ENCODE peak calls at places on chromosome 20, in seven cellular contexts. A is HFF-Myc, D is stomach, C is fibroblast of pulmonary artery, P is AG09309, S is fibroblast of mammary gland, B is cardiac fibroblast. I is an unnamed sample.

GRCh38 chr20:33947709-33948295 is 45.9 kb upstream of the RALY start:
- DNase-seq in A (peak), D (no peak), C (peak), P (no peak), S (peak), B (peak), I (no peak)

GRCh38 chr20:36526521-36527011 is 14.8 kb upstream of the MYL9 start:
- DNase-seq in A (no peak), D (no peak), C (no peak), P (no peak), S (no peak), B (no peak), I (no peak)

GRCh38 chr20:48458601-48459385 is 369.0 kb downstream of the PREX1 start:
- DNase-seq in A (no peak), D (no peak), C (no peak), P (no peak), S (no peak), B (no peak), I (no peak)

GRCh38 chr20:54980321-54980960 is 505.0 kb downstream of the DOK5 start:
- DNase-seq in A (no peak), D (no peak), C (no peak), P (no peak), S (peak), B (no peak), I (no peak)

GRCh38 chr20:37457928-37458327 is 63.1 kb upstream of the NNAT start:
- DNase-seq in A (no peak), D (no peak), C (no peak), P (no peak), S (no peak), B (no peak), I (no peak)

GRCh38 chr20:22473293-22473692 is 111.1 kb downstream of the FOXA2 start:
- DNase-seq in A (no peak), D (no peak), C (no peak), P (no peak), S (no peak), B (no peak), I (no peak)

GRCh38 chr20:19552144-19552895 is 205.7 kb upstream of the RIN2 start:
- DNase-seq in A (no peak), D (peak), C (peak), P (no peak), S (no peak), B (peak), I (no peak)

GRCh38 chr20:49693435-49694171 is 20.1 kb downstream of the B4GALT5 start:
- DNase-seq in A (no peak), D (no peak), C (no peak), P (no peak), S (no peak), B (no peak), I (no peak)

GRCh38 chr20:34715384-34715783 is 11.2 kb downstream of the TP53INP2 start:
- DNase-seq in A (no peak), D (no peak), C (no peak), P (no peak), S (peak), B (peak), I (no peak)

GRCh38 chr20:57194154-57194553 is 72.3 kb downstream of the BMP7 start:
- DNase-seq in A (no peak), D (no peak), C (no peak), P (no peak), S (no peak), B (no peak), I (no peak)

GRCh38 chr20:50278684-50279531 is 88.3 kb downstream of the CEBPB start:
- DNase-seq in A (no peak), D (peak), C (peak), P (no peak), S (peak), B (peak), I (no peak)

GRCh38 chr20:36062799-36063198 is 91.7 kb upstream of the EPB41L1 start:
- DNase-seq in A (no peak), D (no peak), C (no peak), P (no peak), S (peak), B (peak), I (no peak)

GRCh38 chr20:12816009-12816408 is 192.8 kb upstream of the SPTLC3 start:
- DNase-seq in A (no peak), D (no peak), C (no peak), P (no peak), S (no peak), B (no peak), I (no peak)

GRCh38 chr20:49700411-49701185 is 13.1 kb downstream of the B4GALT5 start:
- DNase-seq in A (peak), D (no peak), C (peak), P (peak), S (peak), B (peak), I (no peak)

GRCh38 chr20:23034721-23035671 is at the start of gene SSTR4:
- DNase-seq in A (no peak), D (no peak), C (no peak), P (no peak), S (no peak), B (no peak), I (no peak)

GRCh38 chr20:54844346-54844745 is 369.0 kb downstream of the DOK5 start:
- DNase-seq in A (no peak), D (no peak), C (no peak), P (no peak), S (no peak), B (no peak), I (no peak)

GRCh38 chr20:12012241-12013222 is 94.8 kb downstream of the BTBD3 start:
- DNase-seq in A (peak), D (peak), C (peak), P (no peak), S (peak), B (peak), I (no peak)

GRCh38 chr20:19254086-19254821 is 41.8 kb downstream of the SLC24A3 start:
- DNase-seq in A (no peak), D (no peak), C (no peak), P (peak), S (peak), B (peak), I (peak)

GRCh38 chr20:10171864-10172751 is 46.5 kb upstream of the SNAP25 start:
- DNase-seq in A (peak), D (peak), C (peak), P (no peak), S (peak), B (peak), I (no peak)

GRCh38 chr20:54573838-54574237 is 98.4 kb downstream of the DOK5 start:
- DNase-seq in A (no peak), D (no peak), C (peak), P (no peak), S (no peak), B (no peak), I (no peak)

GRCh38 chr20:3209946-3210317 is 634 bp downstream of the ITPA start:
- DNase-seq in A (no peak), D (no peak), C (no peak), P (no peak), S (peak), B (peak), I (no peak)

GRCh38 chr20:44087051-44087856 is 99.7 kb downstream of the JPH2 start:
- DNase-seq in A (no peak), D (no peak), C (no peak), P (no peak), S (no peak), B (no peak), I (peak)

GRCh38 chr20:51434026-51434425 is 108.5 kb downstream of the NFATC2 start:
- DNase-seq in A (no peak), D (no peak), C (no peak), P (no peak), S (no peak), B (no peak), I (no peak)

GRCh38 chr20:47854687-47855212 is 69.5 kb upstream of the SULF2 start:
- DNase-seq in A (peak), D (no peak), C (peak), P (no peak), S (peak), B (peak), I (no peak)

GRCh38 chr20:37846573-37846972 is 56.4 kb upstream of the VSTM2L start:
- DNase-seq in A (no peak), D (no peak), C (no peak), P (no peak), S (no peak), B (no peak), I (no peak)

GRCh38 chr20:24458441-24458840 is 11.0 kb upstream of the SYNDIG1 start:
- DNase-seq in A (no peak), D (no peak), C (no peak), P (no peak), S (no peak), B (no peak), I (no peak)

GRCh38 chr20:24462461-24463010 is 6.9 kb upstream of the SYNDIG1 start:
- DNase-seq in A (no peak), D (no peak), C (no peak), P (no peak), S (no peak), B (no peak), I (no peak)

GRCh38 chr20:24465168-24465567 is 4.3 kb upstream of the SYNDIG1 start:
- DNase-seq in A (no peak), D (no peak), C (no peak), P (no peak), S (no peak), B (no peak), I (no peak)

GRCh38 chr20:24461848-24462247 is 7.6 kb upstream of the SYNDIG1 start:
- DNase-seq in A (no peak), D (no peak), C (no peak), P (no peak), S (no peak), B (no peak), I (no peak)

DNA sequence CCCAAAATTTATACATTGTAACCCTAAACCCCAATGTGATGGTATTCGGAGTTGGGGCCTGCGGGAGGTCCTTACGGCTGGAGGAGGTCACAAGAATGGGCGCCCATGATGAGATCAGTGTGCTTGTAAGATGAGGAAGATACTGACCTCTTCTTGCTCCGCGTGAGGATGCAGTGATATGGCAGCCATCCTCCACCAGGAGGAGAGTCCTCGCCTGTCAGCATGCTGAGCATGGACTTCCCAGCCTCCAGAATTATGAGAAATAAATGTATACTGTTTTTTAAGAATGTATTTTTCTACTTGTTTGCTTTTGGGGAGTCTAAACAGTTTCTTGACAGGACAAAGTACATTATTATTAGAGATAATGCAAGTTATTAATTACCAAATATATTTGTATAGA is 8.7 kb upstream of the SYNDIG1 start:
- DNase-seq in A (no peak), D (no peak), C (no peak), P (no peak), S (no peak), B (no peak), I (no peak)
- H3K4me3 ChIP-seq in A (no peak), D (no peak), C (no peak), P (no peak), S (no peak), B (no peak), I (no peak)

GRCh38 chr20:40686893-40687292 is 2.1 kb downstream of the MAFB start:
- DNase-seq in A (no peak), D (no peak), C (no peak), P (no peak), S (no peak), B (no peak), I (no peak)
- H3K4me3 ChIP-seq in A (no peak), D (peak), C (peak), P (no peak), S (peak), B (no peak), I (peak)

GRCh38 chr20:300345-300744 is 3.0 kb downstream of the ZCCHC3 start:
- DNase-seq in A (no peak), D (no peak), C (no peak), P (no peak), S (no peak), B (no peak), I (no peak)
- H3K4me3 ChIP-seq in A (peak), D (peak), C (peak), P (no peak), S (peak), B (peak), I (no peak)

DNA sequence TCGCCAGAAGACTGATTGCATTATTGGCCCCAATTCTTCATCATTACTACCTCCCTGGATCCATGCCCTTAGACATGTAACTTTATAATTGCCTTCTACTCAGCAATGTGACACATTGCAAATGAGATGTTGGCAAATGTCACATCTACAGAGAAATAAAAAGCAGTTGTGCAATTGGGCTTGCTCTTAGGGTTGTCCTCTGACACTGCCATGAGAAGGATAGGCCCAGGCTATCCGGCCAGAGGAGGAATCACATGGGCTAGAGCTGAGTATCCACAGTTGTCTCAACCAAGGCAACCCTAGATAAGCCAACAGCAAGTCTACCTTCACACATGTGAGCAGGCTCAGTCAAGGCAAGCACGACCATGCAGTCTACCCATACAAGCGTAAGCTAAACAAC is 447.0 kb downstream of the PLCB1 start:
- DNase-seq in A (no peak), D (no peak), C (no peak), P (no peak), S (no peak), B (no peak), I (no peak)
- H3K4me3 ChIP-seq in A (no peak), D (no peak), C (no peak), P (no peak), S (no peak), B (no peak), I (no peak)

GRCh38 chr20:6473197-6473596 is 294.3 kb upstream of the BMP2 start:
- DNase-seq in A (no peak), D (no peak), C (peak), P (no peak), S (peak), B (peak), I (no peak)
- H3K4me3 ChIP-seq in A (no peak), D (no peak), C (no peak), P (no peak), S (no peak), B (no peak), I (no peak)

GRCh38 chr20:62973033-62973745 is 20.7 kb downstream of the SLC17A9 start:
- DNase-seq in A (no peak), D (no peak), C (no peak), P (no peak), S (no peak), B (no peak), I (no peak)
- H3K4me3 ChIP-seq in A (no peak), D (no peak), C (no peak), P (no peak), S (no peak), B (no peak), I (peak)

DNA sequence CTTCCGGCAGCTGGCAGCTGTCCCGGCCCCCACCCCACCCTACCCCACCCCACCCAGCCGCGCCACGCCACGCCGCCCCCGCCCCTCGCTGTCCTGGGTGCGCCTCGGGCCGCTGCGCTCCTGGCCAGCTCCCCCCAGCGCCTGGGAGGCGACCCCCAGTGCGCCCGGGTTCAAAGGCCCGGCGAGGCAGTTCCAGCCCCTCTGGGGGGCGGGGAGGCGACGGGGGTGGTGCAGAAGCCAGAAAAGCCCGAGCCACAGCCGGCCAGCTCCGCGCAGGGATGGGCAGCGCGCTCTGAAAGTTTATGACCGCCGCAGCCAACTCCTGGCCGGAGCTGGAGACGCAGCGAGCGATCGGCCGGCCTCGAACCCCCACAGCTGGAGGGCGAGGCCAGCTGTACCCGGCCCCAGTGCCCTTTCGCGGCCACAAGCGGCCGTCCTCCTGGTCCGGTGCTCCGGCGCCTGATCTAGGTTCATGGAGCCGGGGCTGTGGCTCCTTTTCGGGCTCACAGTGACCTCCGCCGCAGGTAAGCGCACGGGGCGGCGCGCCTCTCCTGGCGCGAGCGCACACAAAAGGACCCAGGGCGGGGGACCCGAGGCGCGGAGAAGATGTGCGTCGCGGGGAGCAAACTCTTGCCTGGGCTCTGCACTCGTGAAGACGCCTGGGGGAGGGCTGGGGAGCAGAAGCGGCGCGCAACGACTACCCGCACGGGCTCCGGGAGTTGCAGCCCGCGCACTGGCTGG is at the start of gene EDN3:
- DNase-seq in A (no peak), D (no peak), C (no peak), P (no peak), S (no peak), B (no peak), I (no peak)
- H3K4me3 ChIP-seq in A (no peak), D (peak), C (no peak), P (no peak), S (no peak), B (no peak), I (peak)

DNA sequence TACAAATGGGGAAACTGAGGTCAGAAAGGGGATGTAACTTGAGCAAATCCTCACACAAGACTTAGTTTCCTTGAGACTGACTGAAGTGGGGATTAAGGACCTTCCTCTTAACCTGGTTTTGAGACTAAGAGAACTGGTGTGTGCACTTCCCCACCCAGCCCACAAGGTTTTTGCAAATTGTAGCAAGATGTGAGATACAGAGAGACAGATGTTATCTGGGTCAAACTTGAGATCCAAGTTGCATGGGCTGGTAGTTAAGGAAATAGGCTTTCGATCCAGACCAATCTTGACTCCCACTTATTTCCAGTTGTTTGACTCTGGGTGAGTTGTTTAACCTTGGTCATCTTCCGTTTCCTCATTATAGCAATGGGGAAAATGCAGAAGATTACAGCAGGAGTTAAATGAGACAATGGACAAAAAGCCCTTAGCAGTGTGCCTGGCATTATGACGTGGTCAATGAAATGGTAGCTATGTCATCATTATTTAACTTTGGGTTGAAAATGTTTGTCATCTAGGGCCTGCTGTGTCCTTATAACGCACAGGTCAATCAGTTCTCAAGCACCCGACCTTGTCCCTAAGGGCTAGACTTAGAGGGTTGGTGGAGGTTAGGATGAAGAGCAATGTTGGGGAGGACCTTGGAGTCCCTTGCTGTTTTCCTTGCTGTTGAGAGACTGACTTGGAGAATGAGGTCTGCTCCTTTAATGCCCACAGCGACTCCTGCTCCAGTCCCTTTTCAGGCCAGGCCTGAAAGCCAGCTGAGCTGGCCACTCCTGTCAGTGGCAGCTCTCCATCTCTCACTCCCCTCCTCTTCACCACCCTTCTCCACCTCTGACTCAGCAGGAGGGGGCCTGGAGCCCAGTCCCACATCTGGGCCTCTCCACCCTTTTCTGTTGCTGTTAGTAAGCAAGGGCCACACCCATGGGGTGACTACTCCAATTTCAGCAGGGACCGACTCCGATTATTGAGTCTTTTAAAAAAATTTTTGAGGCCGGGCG is 1.9 kb downstream of the SNX21 start:
- DNase-seq in A (no peak), D (no peak), C (peak), P (peak), S (peak), B (peak), I (no peak)
- H3K4me3 ChIP-seq in A (peak), D (peak), C (peak), P (peak), S (peak), B (peak), I (peak)

DNA sequence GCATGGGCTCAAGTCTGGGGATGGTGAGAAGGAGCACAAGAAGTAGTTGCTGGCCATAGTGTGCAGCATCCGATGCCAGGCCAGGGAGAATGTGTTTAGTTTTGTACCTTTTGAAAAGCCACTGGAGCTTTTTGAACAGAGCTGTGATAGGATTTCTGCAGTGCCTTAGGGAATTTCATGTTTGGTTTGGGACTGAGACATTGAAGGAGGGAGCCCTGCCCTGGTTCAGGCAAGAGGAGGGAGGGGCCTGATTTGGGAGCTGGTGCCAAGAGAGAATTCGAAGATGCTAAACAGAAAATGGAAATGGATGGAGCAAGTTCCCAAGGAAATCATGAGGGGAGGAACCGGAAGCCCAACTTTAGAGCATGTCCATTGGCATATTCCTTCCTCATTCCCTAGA is 80.7 kb downstream of the KIZ start:
- DNase-seq in A (no peak), D (no peak), C (no peak), P (no peak), S (no peak), B (no peak), I (no peak)
- H3K4me3 ChIP-seq in A (no peak), D (no peak), C (no peak), P (no peak), S (no peak), B (no peak), I (no peak)

I was measured in vagina.